ENCODE peak calls at places on chromosome 12, in five cellular contexts. E is GF-D8, Q is pons, Y is NCI-H1092, Z is left kidney. C is an unnamed sample.

GRCh38 chr12:108773798-108774788 is 42.8 kb upstream of the CORO1C start:
- DNase-seq in Z (peak; percentile 93), Q (no peak), Y (peak; percentile 51), E (peak; percentile 56), C (no peak)

GRCh38 chr12:75814856-75815754 is 216.5 kb downstream of the PHLDA1 start:
- DNase-seq in Z (peak; percentile 89), Q (no peak), Y (no peak), E (no peak), C (no peak)

GRCh38 chr12:46549527-46550265 is 177.1 kb upstream of the SLC38A2 start:
- DNase-seq in Z (no peak), E (no peak), Q (no peak), Y (no peak), C (no peak)

GRCh38 chr12:49920241-49920914 is 16.7 kb upstream of the FAIM2 start:
- DNase-seq in E (no peak), Q (no peak), Z (no peak), Y (no peak), C (no peak)

GRCh38 chr12:29640589-29641345 is 143.0 kb downstream of the TMTC1 start:
- DNase-seq in E (no peak), Q (no peak), Z (peak; percentile 88), Y (no peak), C (no peak)

GRCh38 chr12:51240971-51241370 is 2.3 kb downstream of the DAZAP2 start:
- DNase-seq in Z (no peak), E (no peak), Y (no peak), Q (no peak), C (no peak)

GRCh38 chr12:88388566-88389269 is 191.6 kb downstream of the KITLG start:
- DNase-seq in E (no peak), Y (no peak), Q (no peak), Z (no peak), C (no peak)

GRCh38 chr12:16492240-16492639 is 113.7 kb downstream of the LMO3 start:
- DNase-seq in Y (no peak), Z (no peak), E (no peak), Q (no peak), C (no peak)

GRCh38 chr12:88237954-88238353 is 95.8 kb downstream of the TMTC3 start:
- DNase-seq in Q (no peak), Y (no peak), E (no peak), Z (no peak), C (no peak)

GRCh38 chr12:54412786-54413185 is 6.3 kb downstream of the ITGA5 start:
- DNase-seq in Z (no peak), E (no peak), Y (no peak), Q (no peak), C (no peak)

GRCh38 chr12:10612954-10613333 is 465 bp downstream of the MAGOHB start:
- DNase-seq in E (no peak), Y (no peak), Q (peak; percentile 32), Z (peak; percentile 47), C (no peak)

GRCh38 chr12:13504074-13504473 is 307.5 kb downstream of the EMP1 start:
- DNase-seq in Y (no peak), E (no peak), Z (no peak), Q (no peak), C (no peak)

GRCh38 chr12:113582521-113583218 is 111.0 kb upstream of the LHX5 start:
- DNase-seq in E (no peak), Q (no peak), Y (no peak), Z (peak; percentile 92), C (no peak)

GRCh38 chr12:90922068-90922743 is 32.8 kb downstream of the CCER1 start:
- DNase-seq in E (no peak), Y (no peak), Z (peak; percentile 17), Q (no peak), C (no peak)